ENCODE peak calls at places on chromosomes 6 and 20, in eight cellular contexts. One of them, this sample, is unnamed. For H3K4me1, the result is how much of the 10 kb centered on the place peaks cover.

GRCh38 chr6:35519313-35520015 is 6.8 kb upstream of the TULP1 start:
- DNase-seq in naive thymus-derived CD4-positive, alpha-beta T cell: no peak
- DNase-seq in upper lobe of right lung: no peak
- DNase-seq in heart left ventricle: no peak
- DNase-seq in GM23338: no peak
- DNase-seq in GM23248: no peak
- DNase-seq in lower lobe of right lung: no peak
- DNase-seq in CD4-positive, CD25-positive, alpha-beta regulatory T cell: no peak
- DNase-seq in this sample: no peak

GRCh38 chr6:137866200-137866913 is 702 bp upstream of the TNFAIP3 start:
- DNase-seq in CD4-positive, CD25-positive, alpha-beta regulatory T cell: no peak
- DNase-seq in GM23248: no peak
- DNase-seq in naive thymus-derived CD4-positive, alpha-beta T cell: peak
- DNase-seq in lower lobe of right lung: peak
- DNase-seq in GM23338: peak
- DNase-seq in upper lobe of right lung: no peak
- DNase-seq in heart left ventricle: no peak
- DNase-seq in this sample: no peak

GRCh38 chr6:125445054-125445453 is 143.3 kb upstream of the HDDC2 start:
- DNase-seq in upper lobe of right lung: no peak
- DNase-seq in CD4-positive, CD25-positive, alpha-beta regulatory T cell: no peak
- DNase-seq in GM23338: no peak
- DNase-seq in heart left ventricle: no peak
- DNase-seq in lower lobe of right lung: no peak
- DNase-seq in naive thymus-derived CD4-positive, alpha-beta T cell: no peak
- DNase-seq in GM23248: no peak
- DNase-seq in this sample: no peak

GRCh38 chr6:169341065-169341464 is 87.4 kb upstream of the THBS2 start:
- DNase-seq in GM23338: no peak
- DNase-seq in naive thymus-derived CD4-positive, alpha-beta T cell: no peak
- DNase-seq in upper lobe of right lung: no peak
- DNase-seq in CD4-positive, CD25-positive, alpha-beta regulatory T cell: no peak
- DNase-seq in GM23248: no peak
- DNase-seq in heart left ventricle: no peak
- DNase-seq in lower lobe of right lung: no peak
- DNase-seq in this sample: peak

GRCh38 chr6:30198166-30199084 is 14.8 kb downstream of the TRIM26 start:
- DNase-seq in CD4-positive, CD25-positive, alpha-beta regulatory T cell: no peak
- DNase-seq in upper lobe of right lung: no peak
- DNase-seq in GM23248: no peak
- DNase-seq in naive thymus-derived CD4-positive, alpha-beta T cell: no peak
- DNase-seq in lower lobe of right lung: no peak
- DNase-seq in GM23338: no peak
- DNase-seq in heart left ventricle: no peak
- DNase-seq in this sample: peak

GRCh38 chr6:2626381-2626780 is 124.3 kb downstream of the MYLK4 start:
- DNase-seq in CD4-positive, CD25-positive, alpha-beta regulatory T cell: no peak
- DNase-seq in GM23248: no peak
- DNase-seq in naive thymus-derived CD4-positive, alpha-beta T cell: no peak
- DNase-seq in heart left ventricle: no peak
- DNase-seq in GM23338: no peak
- DNase-seq in lower lobe of right lung: no peak
- DNase-seq in upper lobe of right lung: no peak
- DNase-seq in this sample: no peak

GRCh38 chr6:30044630-30045029 is 16.4 kb upstream of the POLR1H start:
- DNase-seq in upper lobe of right lung: no peak
- DNase-seq in GM23338: no peak
- DNase-seq in heart left ventricle: no peak
- DNase-seq in CD4-positive, CD25-positive, alpha-beta regulatory T cell: no peak
- DNase-seq in GM23248: peak
- DNase-seq in lower lobe of right lung: no peak
- DNase-seq in naive thymus-derived CD4-positive, alpha-beta T cell: no peak
- DNase-seq in this sample: no peak

GRCh38 chr20:10761786-10762185 is 88.0 kb upstream of the JAG1 start:
- DNase-seq in GM23338: no peak
- DNase-seq in naive thymus-derived CD4-positive, alpha-beta T cell: no peak
- DNase-seq in CD4-positive, CD25-positive, alpha-beta regulatory T cell: no peak
- DNase-seq in lower lobe of right lung: no peak
- DNase-seq in GM23248: no peak
- DNase-seq in upper lobe of right lung: no peak
- DNase-seq in heart left ventricle: no peak
- DNase-seq in this sample: no peak

GRCh38 chr6:36377594-36377993 is 9.9 kb downstream of the ETV7 start:
- DNase-seq in lower lobe of right lung: no peak
- DNase-seq in naive thymus-derived CD4-positive, alpha-beta T cell: no peak
- DNase-seq in GM23338: no peak
- DNase-seq in heart left ventricle: no peak
- DNase-seq in GM23248: no peak
- DNase-seq in upper lobe of right lung: no peak
- DNase-seq in CD4-positive, CD25-positive, alpha-beta regulatory T cell: no peak
- DNase-seq in this sample: no peak

GRCh38 chr6:118881440-118882313 is 12.3 kb upstream of the ASF1A start:
- DNase-seq in GM23338: peak
- DNase-seq in lower lobe of right lung: no peak
- DNase-seq in GM23248: no peak
- DNase-seq in heart left ventricle: no peak
- DNase-seq in naive thymus-derived CD4-positive, alpha-beta T cell: no peak
- DNase-seq in upper lobe of right lung: no peak
- DNase-seq in CD4-positive, CD25-positive, alpha-beta regulatory T cell: no peak
- DNase-seq in this sample: no peak

GRCh38 chr6:4640139-4640538 is 136.1 kb upstream of the CDYL start:
- DNase-seq in GM23248: peak
- DNase-seq in upper lobe of right lung: no peak
- DNase-seq in naive thymus-derived CD4-positive, alpha-beta T cell: no peak
- DNase-seq in CD4-positive, CD25-positive, alpha-beta regulatory T cell: no peak
- DNase-seq in heart left ventricle: no peak
- DNase-seq in lower lobe of right lung: no peak
- DNase-seq in GM23338: no peak
- DNase-seq in this sample: peak

DNA sequence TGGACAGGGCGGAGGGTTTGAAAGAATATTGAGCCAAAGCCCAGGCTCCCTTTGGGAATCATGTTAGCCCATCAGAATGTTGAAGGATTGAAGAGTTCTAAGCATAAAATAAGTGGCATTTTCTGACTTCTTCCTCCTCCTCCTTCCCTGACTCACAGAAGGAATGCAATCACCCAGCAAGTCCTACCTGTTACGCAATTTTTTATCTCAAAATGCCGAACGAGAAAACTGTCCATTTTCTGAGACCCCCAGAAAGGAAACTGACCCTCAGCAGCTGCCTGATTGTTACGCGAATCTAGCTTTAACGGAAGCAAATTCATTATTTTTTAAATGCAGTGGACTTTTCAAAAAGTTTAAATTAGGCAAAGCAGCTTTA is 4.7 kb upstream of the DNAJC5 start:
- DNase-seq in GM23248: peak
- DNase-seq in GM23338: no peak
- DNase-seq in upper lobe of right lung: no peak
- DNase-seq in CD4-positive, CD25-positive, alpha-beta regulatory T cell: no peak
- DNase-seq in lower lobe of right lung: no peak
- DNase-seq in heart left ventricle: no peak
- DNase-seq in naive thymus-derived CD4-positive, alpha-beta T cell: no peak
- DNase-seq in this sample: no peak
- H3K27ac ChIP-seq in GM23248: no peak
- H3K27ac ChIP-seq in GM23338: peak
- H3K27ac ChIP-seq in upper lobe of right lung: no peak
- H3K27ac ChIP-seq in CD4-positive, CD25-positive, alpha-beta regulatory T cell: no peak
- H3K27ac ChIP-seq in lower lobe of right lung: no peak
- H3K27ac ChIP-seq in heart left ventricle: no peak
- H3K27ac ChIP-seq in naive thymus-derived CD4-positive, alpha-beta T cell: no peak
- H3K27ac ChIP-seq in this sample: no peak

GRCh38 chr6:6469074-6469473 is 119.4 kb upstream of the LY86 start:
- DNase-seq in GM23338: no peak
- DNase-seq in CD4-positive, CD25-positive, alpha-beta regulatory T cell: no peak
- DNase-seq in GM23248: peak
- DNase-seq in naive thymus-derived CD4-positive, alpha-beta T cell: no peak
- DNase-seq in heart left ventricle: no peak
- DNase-seq in lower lobe of right lung: no peak
- DNase-seq in upper lobe of right lung: no peak
- DNase-seq in this sample: no peak
- H3K4me1 ChIP-seq in GM23338: under half
- H3K4me1 ChIP-seq in CD4-positive, CD25-positive, alpha-beta regulatory T cell: under half
- H3K4me1 ChIP-seq in GM23248: under half
- H3K4me1 ChIP-seq in naive thymus-derived CD4-positive, alpha-beta T cell: under half
- H3K4me1 ChIP-seq in heart left ventricle: under half
- H3K4me1 ChIP-seq in lower lobe of right lung: under half
- H3K4me1 ChIP-seq in upper lobe of right lung: under half
- H3K4me1 ChIP-seq in this sample: under half

GRCh38 chr6:34145161-34146020 is 496 bp downstream of the GRM4 start:
- DNase-seq in GM23248: peak
- DNase-seq in lower lobe of right lung: peak
- DNase-seq in upper lobe of right lung: peak
- DNase-seq in CD4-positive, CD25-positive, alpha-beta regulatory T cell: peak
- DNase-seq in GM23338: peak
- DNase-seq in heart left ventricle: no peak
- DNase-seq in naive thymus-derived CD4-positive, alpha-beta T cell: peak
- DNase-seq in this sample: no peak
- H3K4me3 ChIP-seq in GM23248: peak
- H3K4me3 ChIP-seq in lower lobe of right lung: peak
- H3K4me3 ChIP-seq in upper lobe of right lung: peak
- H3K4me3 ChIP-seq in CD4-positive, CD25-positive, alpha-beta regulatory T cell: no peak
- H3K4me3 ChIP-seq in GM23338: peak
- H3K4me3 ChIP-seq in heart left ventricle: peak
- H3K4me3 ChIP-seq in naive thymus-derived CD4-positive, alpha-beta T cell: peak
- H3K4me3 ChIP-seq in this sample: peak

GRCh38 chr6:156995502-156995901 is 218.3 kb downstream of the ARID1B start:
- DNase-seq in naive thymus-derived CD4-positive, alpha-beta T cell: no peak
- DNase-seq in CD4-positive, CD25-positive, alpha-beta regulatory T cell: no peak
- DNase-seq in GM23248: no peak
- DNase-seq in GM23338: no peak
- DNase-seq in heart left ventricle: no peak
- DNase-seq in lower lobe of right lung: no peak
- DNase-seq in upper lobe of right lung: no peak
- DNase-seq in this sample: no peak

GRCh38 chr6:156994215-156995076 is 217.3 kb downstream of the ARID1B start:
- DNase-seq in upper lobe of right lung: no peak
- DNase-seq in lower lobe of right lung: no peak
- DNase-seq in GM23338: no peak
- DNase-seq in heart left ventricle: peak
- DNase-seq in naive thymus-derived CD4-positive, alpha-beta T cell: no peak
- DNase-seq in CD4-positive, CD25-positive, alpha-beta regulatory T cell: no peak
- DNase-seq in GM23248: no peak
- DNase-seq in this sample: no peak

GRCh38 chr6:156993713-156994112 is 216.5 kb downstream of the ARID1B start:
- DNase-seq in lower lobe of right lung: no peak
- DNase-seq in GM23338: no peak
- DNase-seq in heart left ventricle: no peak
- DNase-seq in upper lobe of right lung: no peak
- DNase-seq in naive thymus-derived CD4-positive, alpha-beta T cell: no peak
- DNase-seq in GM23248: no peak
- DNase-seq in CD4-positive, CD25-positive, alpha-beta regulatory T cell: no peak
- DNase-seq in this sample: no peak

GRCh38 chr6:156991971-156992370 is 214.8 kb downstream of the ARID1B start:
- DNase-seq in lower lobe of right lung: no peak
- DNase-seq in GM23248: no peak
- DNase-seq in naive thymus-derived CD4-positive, alpha-beta T cell: no peak
- DNase-seq in GM23338: no peak
- DNase-seq in CD4-positive, CD25-positive, alpha-beta regulatory T cell: no peak
- DNase-seq in heart left ventricle: no peak
- DNase-seq in upper lobe of right lung: no peak
- DNase-seq in this sample: no peak

GRCh38 chr6:156992396-156992795 is 215.2 kb downstream of the ARID1B start:
- DNase-seq in GM23338: no peak
- DNase-seq in heart left ventricle: peak
- DNase-seq in CD4-positive, CD25-positive, alpha-beta regulatory T cell: no peak
- DNase-seq in GM23248: no peak
- DNase-seq in upper lobe of right lung: no peak
- DNase-seq in lower lobe of right lung: no peak
- DNase-seq in naive thymus-derived CD4-positive, alpha-beta T cell: no peak
- DNase-seq in this sample: no peak
- H3K27ac ChIP-seq in GM23338: no peak
- H3K27ac ChIP-seq in heart left ventricle: no peak
- H3K27ac ChIP-seq in CD4-positive, CD25-positive, alpha-beta regulatory T cell: no peak
- H3K27ac ChIP-seq in GM23248: no peak
- H3K27ac ChIP-seq in upper lobe of right lung: no peak
- H3K27ac ChIP-seq in lower lobe of right lung: no peak
- H3K27ac ChIP-seq in naive thymus-derived CD4-positive, alpha-beta T cell: no peak
- H3K27ac ChIP-seq in this sample: no peak

GRCh38 chr20:37803476-37804307 is 99.2 kb upstream of the VSTM2L start:
- DNase-seq in CD4-positive, CD25-positive, alpha-beta regulatory T cell: no peak
- DNase-seq in GM23248: no peak
- DNase-seq in GM23338: no peak
- DNase-seq in upper lobe of right lung: no peak
- DNase-seq in heart left ventricle: no peak
- DNase-seq in naive thymus-derived CD4-positive, alpha-beta T cell: no peak
- DNase-seq in lower lobe of right lung: no peak
- DNase-seq in this sample: no peak
- H3K4me1 ChIP-seq in CD4-positive, CD25-positive, alpha-beta regulatory T cell: under half
- H3K4me1 ChIP-seq in GM23248: under half
- H3K4me1 ChIP-seq in GM23338: under half
- H3K4me1 ChIP-seq in upper lobe of right lung: under half
- H3K4me1 ChIP-seq in heart left ventricle: under half
- H3K4me1 ChIP-seq in naive thymus-derived CD4-positive, alpha-beta T cell: under half
- H3K4me1 ChIP-seq in lower lobe of right lung: under half
- H3K4me1 ChIP-seq in this sample: under half

DNA sequence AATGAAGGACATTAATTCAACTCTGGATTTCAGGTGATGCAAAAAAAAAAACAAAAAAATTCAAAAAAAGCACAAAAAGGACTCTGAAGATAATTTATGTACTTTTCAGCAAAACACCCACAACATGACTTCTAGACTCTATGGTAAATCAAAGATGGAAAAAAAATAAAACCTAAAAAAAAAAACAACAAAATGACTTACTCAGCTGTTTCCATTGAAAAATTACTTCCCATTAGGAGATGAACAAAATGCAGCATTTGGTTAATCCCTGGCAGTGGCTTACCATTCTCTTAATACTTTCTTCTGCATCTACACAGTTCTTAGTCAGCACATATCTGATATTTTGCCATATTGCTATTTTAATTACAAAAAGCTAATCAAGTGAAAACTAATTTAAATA is 572.6 kb downstream of the PRKN start:
- DNase-seq in naive thymus-derived CD4-positive, alpha-beta T cell: no peak
- DNase-seq in upper lobe of right lung: no peak
- DNase-seq in GM23338: no peak
- DNase-seq in lower lobe of right lung: no peak
- DNase-seq in GM23248: no peak
- DNase-seq in CD4-positive, CD25-positive, alpha-beta regulatory T cell: no peak
- DNase-seq in heart left ventricle: no peak
- DNase-seq in this sample: no peak
- H3K4me3 ChIP-seq in naive thymus-derived CD4-positive, alpha-beta T cell: no peak
- H3K4me3 ChIP-seq in upper lobe of right lung: no peak
- H3K4me3 ChIP-seq in GM23338: no peak
- H3K4me3 ChIP-seq in lower lobe of right lung: no peak
- H3K4me3 ChIP-seq in GM23248: no peak
- H3K4me3 ChIP-seq in CD4-positive, CD25-positive, alpha-beta regulatory T cell: no peak
- H3K4me3 ChIP-seq in heart left ventricle: no peak
- H3K4me3 ChIP-seq in this sample: no peak